ENCODE peak calls at places on chromosomes 4 and X, in eight cellular contexts. S is heart right ventricle; X is body of pancreas; H is CD4-positive, alpha-beta memory T cell; R is transverse colon; W is ovary; B is naive thymus-derived CD4-positive, alpha-beta T cell; O is cardiac muscle cell. A is an unnamed sample.

GRCh38 chrX:23478056-23478455 is 143.4 kb downstream of the PTCHD1 start:
- DNase-seq in S (no peak), X (no peak), H (no peak), R (no peak), W (no peak), B (no peak), O (no peak), A (no peak)

GRCh38 chrX:45900751-45901150 is 644.5 kb downstream of the ZNF674 start:
- DNase-seq in S (no peak), X (no peak), H (no peak), R (no peak), W (no peak), B (no peak), O (peak), A (no peak)

GRCh38 chrX:45329217-45329616 is 128.5 kb upstream of the DIPK2B start:
- DNase-seq in S (no peak), X (no peak), H (no peak), R (no peak), W (no peak), B (no peak), O (no peak), A (no peak)

GRCh38 chr4:187602339-187603092 is 393.1 kb upstream of the ZFP42 start:
- DNase-seq in S (no peak), X (no peak), H (no peak), R (no peak), W (no peak), B (no peak), O (peak), A (no peak)

GRCh38 chr4:158760866-158761265 is 8.0 kb upstream of the FNIP2 start:
- DNase-seq in S (no peak), X (no peak), H (no peak), R (no peak), W (no peak), B (no peak), O (no peak), A (no peak)

GRCh38 chr4:118350961-118351360 is 1.8 kb downstream of the PRSS12 start:
- DNase-seq in S (no peak), X (no peak), H (no peak), R (no peak), W (no peak), B (no peak), O (no peak), A (peak)

GRCh38 chr4:76235915-76236314 is 15.6 kb upstream of the FAM47E start:
- DNase-seq in S (no peak), X (peak), H (no peak), R (peak), W (no peak), B (no peak), O (no peak), A (peak)

GRCh38 chr4:101282076-101282844 is 65.1 kb downstream of the PPP3CA start:
- DNase-seq in S (no peak), X (no peak), H (peak), R (no peak), W (no peak), B (peak), O (no peak), A (no peak)

GRCh38 chr4:137768196-137768595 is 235.9 kb upstream of the PCDH18 start:
- DNase-seq in S (no peak), X (no peak), H (no peak), R (no peak), W (no peak), B (no peak), O (peak), A (no peak)

GRCh38 chrX:69024287-69024686 is 141.0 kb downstream of the PJA1 start:
- DNase-seq in S (no peak), X (no peak), H (no peak), R (no peak), W (no peak), B (no peak), O (no peak), A (no peak)

GRCh38 chrX:136781180-136781797 is 557 bp upstream of the ARHGEF6 start:
- DNase-seq in S (peak), X (no peak), H (peak), R (no peak), W (no peak), B (no peak), O (peak), A (no peak)

GRCh38 chrX:41014776-41015175 is 70.5 kb upstream of the USP9X start:
- DNase-seq in S (no peak), X (no peak), H (no peak), R (no peak), W (no peak), B (no peak), O (peak), A (no peak)

GRCh38 chrX:133258481-133258880 is 40.3 kb upstream of the TFDP3 start:
- DNase-seq in S (no peak), X (no peak), H (no peak), R (no peak), W (no peak), B (no peak), O (no peak), A (no peak)

GRCh38 chrX:107894038-107894437 is 68.4 kb downstream of the MID2 start:
- DNase-seq in S (peak), X (no peak), H (peak), R (no peak), W (no peak), B (peak), O (peak), A (peak)

GRCh38 chrX:290476-291166 is 9.4 kb downstream of the PLCXD1 start:
- DNase-seq in S (no peak), X (peak), H (no peak), R (no peak), W (no peak), B (no peak), O (no peak), A (no peak)

GRCh38 chr4:138510053-138510452 is 267.9 kb upstream of the SLC7A11 start:
- DNase-seq in S (no peak), X (no peak), H (no peak), R (no peak), W (no peak), B (no peak), O (no peak), A (no peak)

GRCh38 chrX:147476008-147476407 is 435.7 kb upstream of the FMR1 start:
- DNase-seq in S (peak), X (no peak), H (no peak), R (peak), W (no peak), B (no peak), O (no peak), A (no peak)

GRCh38 chr4:91989914-91990313 is 313.9 kb upstream of the GRID2 start:
- DNase-seq in S (no peak), X (no peak), H (no peak), R (no peak), W (no peak), B (no peak), O (no peak), A (no peak)

GRCh38 chrX:129642641-129643040 is 12.1 kb downstream of the APLN start:
- DNase-seq in S (no peak), X (no peak), H (no peak), R (no peak), W (no peak), B (no peak), O (peak), A (no peak)

GRCh38 chr4:64784125-64784524 is 374.9 kb upstream of the TECRL start:
- DNase-seq in S (no peak), X (no peak), H (no peak), R (no peak), W (no peak), B (no peak), O (no peak), A (no peak)

GRCh38 chr4:175386776-175387507 is 425.1 kb downstream of the GPM6A start:
- DNase-seq in S (no peak), X (no peak), H (no peak), R (no peak), W (no peak), B (no peak), O (no peak), A (no peak)

GRCh38 chrX:54043696-54044125 is 562 bp downstream of the PHF8 start:
- DNase-seq in S (no peak), X (peak), H (no peak), R (peak), W (no peak), B (no peak), O (no peak), A (peak)

GRCh38 chrX:49187028-49187394 is 838 bp upstream of the PRICKLE3 start:
- DNase-seq in S (no peak), X (no peak), H (no peak), R (no peak), W (no peak), B (no peak), O (no peak), A (no peak)

GRCh38 chr4:185018834-185019450 is 652 bp downstream of the HELT start:
- DNase-seq in S (no peak), X (no peak), H (no peak), R (no peak), W (no peak), B (no peak), O (no peak), A (no peak)
- H3K4me3 ChIP-seq in S (no peak), X (no peak), H (no peak), R (no peak), W (no peak), B (no peak), O (no peak), A (no peak)

GRCh38 chrX:73213734-73214133 is 917 bp downstream of the NAP1L2 start:
- DNase-seq in S (no peak), X (no peak), H (no peak), R (no peak), W (no peak), B (no peak), O (no peak), A (no peak)
- H3K27ac ChIP-seq in S (no peak), X (no peak), H (peak), R (peak), W (no peak), B (no peak), O (no peak), A (no peak)

GRCh38 chrX:10570601-10571000 is 49.8 kb downstream of the MID1 start:
- DNase-seq in S (no peak), X (no peak), H (no peak), R (no peak), W (no peak), B (no peak), O (peak), A (no peak)

GRCh38 chrX:10569946-10570345 is 50.4 kb downstream of the MID1 start:
- DNase-seq in S (peak), X (no peak), H (no peak), R (no peak), W (no peak), B (no peak), O (peak), A (no peak)

GRCh38 chrX:10566726-10567097 is 53.7 kb downstream of the MID1 start:
- DNase-seq in S (no peak), X (peak), H (no peak), R (no peak), W (no peak), B (no peak), O (no peak), A (no peak)

GRCh38 chrX:10567136-10567535 is 53.2 kb downstream of the MID1 start:
- DNase-seq in S (no peak), X (no peak), H (no peak), R (no peak), W (no peak), B (no peak), O (no peak), A (no peak)

DNA sequence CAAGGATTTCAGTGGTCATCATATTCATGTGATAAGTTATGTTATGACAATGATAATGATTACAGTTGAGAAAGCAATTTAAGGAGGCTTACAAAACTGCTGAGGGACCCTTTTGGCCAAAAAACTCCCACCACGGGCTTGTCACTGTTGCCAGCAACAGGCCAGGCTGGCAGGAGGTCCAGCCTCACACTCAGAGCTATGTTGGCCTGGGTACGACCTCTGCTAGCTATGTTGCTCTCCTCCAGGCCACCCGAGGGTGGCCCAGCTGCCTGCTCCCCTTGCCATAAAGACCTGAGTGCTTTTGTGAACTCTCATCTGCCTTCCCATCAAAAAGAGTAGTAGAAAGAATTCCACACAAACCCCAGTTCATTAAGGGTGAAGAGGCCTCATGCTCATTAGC is 52.0 kb downstream of the MID1 start:
- DNase-seq in S (no peak), X (no peak), H (no peak), R (no peak), W (no peak), B (no peak), O (no peak), A (no peak)
- H3K4me3 ChIP-seq in S (no peak), X (no peak), H (no peak), R (no peak), W (no peak), B (no peak), O (no peak), A (no peak)

GRCh38 chr4:69833251-69833650 is 26.7 kb downstream of the SULT1E1 start:
- DNase-seq in S (no peak), X (no peak), H (no peak), R (no peak), W (no peak), B (no peak), O (no peak), A (no peak)
- H3K27ac ChIP-seq in S (no peak), X (no peak), H (no peak), R (peak), W (no peak), B (no peak), O (no peak), A (no peak)

DNA sequence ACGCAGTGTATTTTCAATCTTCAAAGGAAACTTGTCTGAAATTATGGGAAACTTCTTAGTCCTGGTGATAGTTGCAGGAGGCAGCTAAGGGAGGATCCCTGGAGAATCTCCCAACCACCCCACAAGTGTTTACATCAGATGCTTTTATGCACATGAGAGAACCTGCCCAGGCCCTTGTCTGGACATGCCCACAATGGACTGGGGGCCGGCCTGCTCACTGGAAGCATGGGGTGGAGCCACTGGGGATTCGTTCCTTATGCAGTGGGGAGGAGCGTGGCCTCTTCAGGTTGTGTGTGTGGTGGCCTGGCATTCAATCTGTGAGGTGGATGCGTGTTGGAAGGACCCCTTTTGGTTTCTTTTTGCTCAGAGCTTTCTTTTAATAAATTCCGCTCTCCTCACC is 398.7 kb upstream of the PPP1R2C start:
- DNase-seq in S (no peak), X (no peak), H (no peak), R (no peak), W (no peak), B (no peak), O (no peak), A (no peak)
- H3K4me3 ChIP-seq in S (no peak), X (no peak), H (no peak), R (no peak), W (no peak), B (no peak), O (no peak), A (no peak)

GRCh38 chr4:40562681-40563080 is 67.0 kb downstream of the RBM47 start:
- DNase-seq in S (no peak), X (no peak), H (no peak), R (no peak), W (no peak), B (no peak), O (no peak), A (no peak)

GRCh38 chr4:40564004-40564403 is 65.7 kb downstream of the RBM47 start:
- DNase-seq in S (peak), X (no peak), H (no peak), R (no peak), W (no peak), B (no peak), O (no peak), A (no peak)

GRCh38 chr4:40564815-40565505 is 64.7 kb downstream of the RBM47 start:
- DNase-seq in S (no peak), X (no peak), H (no peak), R (no peak), W (no peak), B (no peak), O (peak), A (no peak)

GRCh38 chr4:40562208-40562607 is 67.5 kb downstream of the RBM47 start:
- DNase-seq in S (no peak), X (no peak), H (no peak), R (no peak), W (no peak), B (no peak), O (no peak), A (no peak)

DNA sequence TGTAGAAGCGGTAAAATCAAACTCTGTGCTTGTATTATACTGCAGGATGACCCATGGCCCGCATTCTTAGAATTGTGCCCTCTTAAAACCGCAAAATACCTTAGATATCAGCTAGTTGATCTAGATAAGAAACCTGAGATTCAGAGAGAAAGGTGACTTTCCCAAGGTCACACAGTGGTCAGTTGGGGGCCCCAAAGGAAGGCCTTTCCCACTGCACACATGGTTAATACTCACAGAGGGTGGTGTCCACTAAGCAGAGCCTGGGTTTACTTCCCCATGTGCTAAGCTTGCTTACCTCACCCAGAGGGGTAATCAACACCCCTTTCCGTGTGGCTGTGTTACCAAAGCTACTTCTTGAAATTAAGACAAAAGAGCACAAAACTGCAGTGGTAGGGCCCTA is 66.3 kb downstream of the RBM47 start:
- DNase-seq in S (no peak), X (no peak), H (no peak), R (no peak), W (no peak), B (no peak), O (no peak), A (no peak)
- H3K27ac ChIP-seq in S (no peak), X (peak), H (no peak), R (peak), W (no peak), B (no peak), O (no peak), A (no peak)

GRCh38 chr4:8395504-8395903 is 45.0 kb downstream of the ACOX3 start:
- DNase-seq in S (no peak), X (no peak), H (no peak), R (no peak), W (no peak), B (no peak), O (no peak), A (no peak)

GRCh38 chr4:8400641-8401325 is 39.7 kb downstream of the ACOX3 start:
- DNase-seq in S (no peak), X (no peak), H (no peak), R (no peak), W (no peak), B (no peak), O (no peak), A (no peak)

GRCh38 chr4:8396762-8397406 is 43.6 kb downstream of the ACOX3 start:
- DNase-seq in S (no peak), X (no peak), H (no peak), R (no peak), W (no peak), B (no peak), O (no peak), A (no peak)

GRCh38 chr4:8399298-8399697 is 41.2 kb downstream of the ACOX3 start:
- DNase-seq in S (no peak), X (no peak), H (no peak), R (no peak), W (no peak), B (no peak), O (no peak), A (no peak)

DNA sequence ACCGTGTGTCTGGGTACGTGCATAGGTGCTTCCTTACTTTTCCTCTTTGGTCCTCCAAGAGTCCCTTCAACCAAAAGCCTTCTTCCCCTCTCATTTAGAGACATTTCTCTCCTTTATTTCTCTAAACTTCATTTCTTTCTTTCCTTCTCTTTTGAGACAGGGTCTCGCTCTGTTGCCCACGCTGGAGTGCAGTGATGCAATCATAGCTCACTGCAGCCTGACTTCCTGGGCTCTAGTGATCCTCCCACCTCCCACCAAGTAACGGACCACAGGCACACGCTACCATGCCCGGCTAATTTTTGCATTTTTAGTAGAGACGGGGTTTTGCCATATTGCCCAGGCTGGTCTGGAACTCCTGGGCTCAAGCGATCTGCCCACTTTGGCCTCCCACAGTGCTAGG is 42.2 kb downstream of the ACOX3 start:
- DNase-seq in S (no peak), X (no peak), H (no peak), R (no peak), W (no peak), B (no peak), O (no peak), A (no peak)
- H3K4me3 ChIP-seq in S (no peak), X (no peak), H (no peak), R (no peak), W (no peak), B (no peak), O (no peak), A (no peak)

DNA sequence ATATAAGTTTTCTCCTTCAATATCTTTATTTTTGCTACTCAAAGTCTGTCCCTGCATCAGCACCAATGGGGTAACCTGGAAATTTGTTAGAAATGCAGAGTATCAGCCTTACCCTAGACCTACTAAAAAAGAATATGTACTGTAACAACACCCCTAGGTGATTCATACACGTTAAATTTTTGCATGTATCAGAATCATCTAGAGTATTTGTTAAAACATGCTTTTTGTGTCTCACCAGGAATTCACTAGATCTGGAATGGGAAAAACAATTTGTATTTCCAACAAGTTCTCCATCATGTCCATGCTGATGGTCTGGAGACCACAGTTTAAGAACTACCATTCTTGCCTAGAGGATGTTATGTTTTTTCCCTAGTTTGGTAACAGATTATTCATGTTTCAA is 196.0 kb upstream of the EDNRA start:
- DNase-seq in S (no peak), X (no peak), H (no peak), R (no peak), W (no peak), B (no peak), O (no peak), A (no peak)
- H3K27ac ChIP-seq in S (no peak), X (no peak), H (no peak), R (no peak), W (no peak), B (no peak), O (no peak), A (no peak)

GRCh38 chr4:173424899-173425805 is 26.2 kb upstream of the SCRG1 start:
- DNase-seq in S (no peak), X (no peak), H (no peak), R (no peak), W (no peak), B (no peak), O (peak), A (no peak)
- H3K4me3 ChIP-seq in S (no peak), X (no peak), H (no peak), R (no peak), W (no peak), B (no peak), O (no peak), A (no peak)

A was measured in small intestine.